ENCODE peak calls at places on chromosomes 4 and X, in eight cellular contexts. One of them, this sample, is unnamed.

GRCh38 chrX:437636-438390 is 51.1 kb upstream of the PPP2R3B start:
- DNase-seq in H7: peak; percentile 56
- DNase-seq in NT2/D1: no peak
- DNase-seq in tibial nerve: no peak
- DNase-seq in A549: no peak
- DNase-seq in AG04449: no peak
- DNase-seq in IMR-90: no peak
- DNase-seq in transverse colon: no peak
- DNase-seq in this sample: no peak

GRCh38 chr4:168619266-168619631 is 122.4 kb downstream of the PALLD start:
- DNase-seq in IMR-90: peak; percentile 43
- DNase-seq in H7: no peak
- DNase-seq in AG04449: no peak
- DNase-seq in transverse colon: no peak
- DNase-seq in tibial nerve: no peak
- DNase-seq in A549: no peak
- DNase-seq in NT2/D1: no peak
- DNase-seq in this sample: no peak

GRCh38 chr4:81069706-81070331 is 39.3 kb downstream of the BMP3 start:
- DNase-seq in H7: peak; percentile 32
- DNase-seq in A549: peak; percentile 7
- DNase-seq in NT2/D1: peak; percentile 87
- DNase-seq in IMR-90: peak; percentile 90
- DNase-seq in tibial nerve: peak; percentile 42
- DNase-seq in AG04449: peak; percentile 56
- DNase-seq in transverse colon: peak; percentile 73
- DNase-seq in this sample: peak; percentile 52

GRCh38 chr4:113969935-113970334 is 9.5 kb downstream of the ARSJ start:
- DNase-seq in transverse colon: no peak
- DNase-seq in H7: no peak
- DNase-seq in AG04449: no peak
- DNase-seq in tibial nerve: no peak
- DNase-seq in A549: no peak
- DNase-seq in NT2/D1: no peak
- DNase-seq in IMR-90: no peak
- DNase-seq in this sample: no peak

GRCh38 chrX:148517191-148517590 is 16.8 kb downstream of the AFF2 start:
- DNase-seq in transverse colon: no peak
- DNase-seq in IMR-90: no peak
- DNase-seq in A549: no peak
- DNase-seq in H7: no peak
- DNase-seq in NT2/D1: no peak
- DNase-seq in AG04449: no peak
- DNase-seq in tibial nerve: no peak
- DNase-seq in this sample: no peak

GRCh38 chrX:15056044-15056443 is 182.8 kb downstream of the MOSPD2 start:
- DNase-seq in NT2/D1: no peak
- DNase-seq in AG04449: no peak
- DNase-seq in H7: no peak
- DNase-seq in A549: no peak
- DNase-seq in tibial nerve: no peak
- DNase-seq in IMR-90: peak; percentile 10
- DNase-seq in transverse colon: no peak
- DNase-seq in this sample: no peak

GRCh38 chr4:140095694-140096482 is 58.1 kb downstream of the MAML3 start:
- DNase-seq in NT2/D1: no peak
- DNase-seq in tibial nerve: no peak
- DNase-seq in H7: no peak
- DNase-seq in transverse colon: peak; percentile 27
- DNase-seq in A549: peak; percentile 67
- DNase-seq in AG04449: peak; percentile 77
- DNase-seq in IMR-90: peak; percentile 100
- DNase-seq in this sample: peak; percentile 96

GRCh38 chr4:159018062-159018629 is 84.7 kb upstream of the RAPGEF2 start:
- DNase-seq in H7: no peak
- DNase-seq in IMR-90: no peak
- DNase-seq in transverse colon: no peak
- DNase-seq in NT2/D1: no peak
- DNase-seq in A549: no peak
- DNase-seq in tibial nerve: no peak
- DNase-seq in AG04449: no peak
- DNase-seq in this sample: peak; percentile 34

GRCh38 chr4:153001626-153002025 is 65.5 kb downstream of the FHDC1 start:
- DNase-seq in transverse colon: no peak
- DNase-seq in A549: no peak
- DNase-seq in AG04449: no peak
- DNase-seq in H7: no peak
- DNase-seq in NT2/D1: no peak
- DNase-seq in tibial nerve: no peak
- DNase-seq in IMR-90: no peak
- DNase-seq in this sample: no peak

GRCh38 chr4:78558421-78558820 is 6.9 kb downstream of the ANXA3 start:
- DNase-seq in AG04449: no peak
- DNase-seq in NT2/D1: no peak
- DNase-seq in tibial nerve: no peak
- DNase-seq in IMR-90: no peak
- DNase-seq in A549: no peak
- DNase-seq in H7: no peak
- DNase-seq in transverse colon: no peak
- DNase-seq in this sample: no peak

GRCh38 chr4:1416948-1417260 is 10.7 kb upstream of the NKX1-1 start:
- DNase-seq in H7: peak; percentile 51
- DNase-seq in tibial nerve: no peak
- DNase-seq in NT2/D1: no peak
- DNase-seq in IMR-90: no peak
- DNase-seq in AG04449: no peak
- DNase-seq in A549: no peak
- DNase-seq in transverse colon: no peak
- DNase-seq in this sample: no peak

GRCh38 chr4:15797320-15797719 is 19.2 kb downstream of the CD38 start:
- DNase-seq in NT2/D1: no peak
- DNase-seq in transverse colon: no peak
- DNase-seq in A549: no peak
- DNase-seq in IMR-90: no peak
- DNase-seq in tibial nerve: no peak
- DNase-seq in AG04449: no peak
- DNase-seq in H7: no peak
- DNase-seq in this sample: no peak

GRCh38 chr4:104519588-104519987 is 24.9 kb upstream of the CXXC4 start:
- DNase-seq in AG04449: no peak
- DNase-seq in NT2/D1: no peak
- DNase-seq in tibial nerve: no peak
- DNase-seq in IMR-90: no peak
- DNase-seq in transverse colon: no peak
- DNase-seq in H7: no peak
- DNase-seq in A549: no peak
- DNase-seq in this sample: no peak

GRCh38 chr4:4333265-4333706 is 43.2 kb downstream of the ZBTB49 start:
- DNase-seq in tibial nerve: no peak
- DNase-seq in A549: no peak
- DNase-seq in IMR-90: peak; percentile 84
- DNase-seq in H7: no peak
- DNase-seq in transverse colon: peak; percentile 26
- DNase-seq in AG04449: peak; percentile 70
- DNase-seq in NT2/D1: no peak
- DNase-seq in this sample: peak; percentile 39

DNA sequence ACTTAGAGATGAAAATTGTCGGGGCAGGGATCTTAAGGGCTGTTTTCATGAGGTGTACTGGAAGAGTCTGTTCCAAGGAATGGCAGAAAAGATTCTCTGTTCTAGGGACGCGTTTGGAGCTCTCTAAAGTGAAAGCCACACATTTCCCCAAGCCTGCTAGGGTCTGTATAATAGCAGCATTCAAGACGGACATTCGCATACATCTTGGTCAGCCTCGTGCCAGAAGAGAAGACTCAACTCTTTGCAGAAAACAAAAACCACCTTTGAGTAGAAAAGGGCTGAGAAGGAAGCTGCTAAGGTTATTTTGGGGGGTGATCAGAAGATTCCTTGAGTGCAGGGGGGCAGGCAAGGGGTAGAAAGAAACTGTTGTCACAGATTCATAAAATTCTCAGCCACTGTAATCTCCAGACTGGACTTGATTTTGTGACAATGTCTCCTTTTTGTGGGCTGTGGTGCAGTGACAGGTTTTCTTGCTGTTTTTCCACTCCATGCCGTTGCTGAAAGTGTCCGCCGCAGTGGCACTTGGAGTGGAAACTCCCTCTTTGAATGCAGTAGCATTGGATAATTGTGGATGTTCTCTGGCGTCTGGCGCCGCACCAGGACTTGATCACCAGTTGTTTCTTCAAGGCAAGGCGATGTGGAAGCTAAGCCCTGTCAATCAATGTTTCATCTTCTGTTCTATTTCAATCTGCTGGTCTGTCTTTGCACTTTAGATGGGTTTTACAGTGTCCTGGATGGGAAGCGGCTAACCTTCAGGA is 2.9 kb downstream of the GYG2 start:
- DNase-seq in NT2/D1: no peak
- DNase-seq in IMR-90: no peak
- DNase-seq in AG04449: no peak
- DNase-seq in transverse colon: no peak
- DNase-seq in tibial nerve: no peak
- DNase-seq in A549: no peak
- DNase-seq in H7: no peak
- DNase-seq in this sample: no peak
- H3K4me3 ChIP-seq in NT2/D1: no peak overlapping the region
- H3K4me3 ChIP-seq in IMR-90: no peak overlapping the region
- H3K4me3 ChIP-seq in AG04449: no peak overlapping the region
- H3K4me3 ChIP-seq in transverse colon: no peak overlapping the region
- H3K4me3 ChIP-seq in tibial nerve: no peak overlapping the region
- H3K4me3 ChIP-seq in A549: no peak overlapping the region
- H3K4me3 ChIP-seq in H7: no peak overlapping the region
- H3K4me3 ChIP-seq in this sample: no peak overlapping the region

GRCh38 chr4:30726090-30726668 is 6.0 kb downstream of the PCDH7 start:
- DNase-seq in NT2/D1: no peak
- DNase-seq in A549: no peak
- DNase-seq in H7: no peak
- DNase-seq in tibial nerve: no peak
- DNase-seq in AG04449: no peak
- DNase-seq in transverse colon: no peak
- DNase-seq in IMR-90: no peak
- DNase-seq in this sample: no peak
- H3K4me3 ChIP-seq in NT2/D1: no peak overlapping the region
- H3K4me3 ChIP-seq in A549: no peak overlapping the region
- H3K4me3 ChIP-seq in H7: no peak overlapping the region
- H3K4me3 ChIP-seq in tibial nerve: no peak overlapping the region
- H3K4me3 ChIP-seq in AG04449: no peak overlapping the region
- H3K4me3 ChIP-seq in transverse colon: peak overlapping the region; percentile 14
- H3K4me3 ChIP-seq in IMR-90: no peak overlapping the region
- H3K4me3 ChIP-seq in this sample: no peak overlapping the region

GRCh38 chr4:6641164-6641970 is 882 bp downstream of the MRFAP1 start:
- DNase-seq in IMR-90: peak; percentile 42
- DNase-seq in H7: peak; percentile 67
- DNase-seq in tibial nerve: no peak
- DNase-seq in A549: peak; percentile 18
- DNase-seq in transverse colon: peak; percentile 61
- DNase-seq in NT2/D1: no peak
- DNase-seq in AG04449: no peak
- DNase-seq in this sample: no peak

GRCh38 chr4:6639137-6639680 is 1.3 kb upstream of the MRFAP1 start:
- DNase-seq in H7: no peak
- DNase-seq in AG04449: no peak
- DNase-seq in transverse colon: no peak
- DNase-seq in A549: no peak
- DNase-seq in tibial nerve: no peak
- DNase-seq in NT2/D1: no peak
- DNase-seq in IMR-90: no peak
- DNase-seq in this sample: no peak

GRCh38 chr4:6640292-6641163 is at the start of gene MRFAP1:
- DNase-seq in transverse colon: peak; percentile 95
- DNase-seq in A549: peak; percentile 80
- DNase-seq in tibial nerve: peak; percentile 92
- DNase-seq in IMR-90: peak; percentile 95
- DNase-seq in NT2/D1: peak; percentile 95
- DNase-seq in AG04449: peak; percentile 71
- DNase-seq in H7: peak; percentile 98
- DNase-seq in this sample: peak; percentile 85

GRCh38 chr4:6643141-6643847 is 2.8 kb downstream of the MRFAP1 start:
- DNase-seq in NT2/D1: no peak
- DNase-seq in A549: no peak
- DNase-seq in IMR-90: no peak
- DNase-seq in H7: no peak
- DNase-seq in transverse colon: no peak
- DNase-seq in AG04449: no peak
- DNase-seq in tibial nerve: no peak
- DNase-seq in this sample: no peak

GRCh38 chr4:6641971-6642320 is 1.5 kb downstream of the MRFAP1 start:
- DNase-seq in IMR-90: peak; percentile 45
- DNase-seq in A549: no peak
- DNase-seq in AG04449: no peak
- DNase-seq in H7: no peak
- DNase-seq in NT2/D1: no peak
- DNase-seq in transverse colon: no peak
- DNase-seq in tibial nerve: no peak
- DNase-seq in this sample: no peak
- H3K4me3 ChIP-seq in IMR-90: peak overlapping the region; percentile 82
- H3K4me3 ChIP-seq in A549: peak overlapping the region; percentile 62
- H3K4me3 ChIP-seq in AG04449: peak overlapping the region; percentile 96
- H3K4me3 ChIP-seq in H7: peak overlapping the region; percentile 98
- H3K4me3 ChIP-seq in NT2/D1: peak overlapping the region; percentile 99
- H3K4me3 ChIP-seq in transverse colon: peak overlapping the region; percentile 70
- H3K4me3 ChIP-seq in tibial nerve: peak overlapping the region; percentile 77
- H3K4me3 ChIP-seq in this sample: peak overlapping the region; percentile 91

DNA sequence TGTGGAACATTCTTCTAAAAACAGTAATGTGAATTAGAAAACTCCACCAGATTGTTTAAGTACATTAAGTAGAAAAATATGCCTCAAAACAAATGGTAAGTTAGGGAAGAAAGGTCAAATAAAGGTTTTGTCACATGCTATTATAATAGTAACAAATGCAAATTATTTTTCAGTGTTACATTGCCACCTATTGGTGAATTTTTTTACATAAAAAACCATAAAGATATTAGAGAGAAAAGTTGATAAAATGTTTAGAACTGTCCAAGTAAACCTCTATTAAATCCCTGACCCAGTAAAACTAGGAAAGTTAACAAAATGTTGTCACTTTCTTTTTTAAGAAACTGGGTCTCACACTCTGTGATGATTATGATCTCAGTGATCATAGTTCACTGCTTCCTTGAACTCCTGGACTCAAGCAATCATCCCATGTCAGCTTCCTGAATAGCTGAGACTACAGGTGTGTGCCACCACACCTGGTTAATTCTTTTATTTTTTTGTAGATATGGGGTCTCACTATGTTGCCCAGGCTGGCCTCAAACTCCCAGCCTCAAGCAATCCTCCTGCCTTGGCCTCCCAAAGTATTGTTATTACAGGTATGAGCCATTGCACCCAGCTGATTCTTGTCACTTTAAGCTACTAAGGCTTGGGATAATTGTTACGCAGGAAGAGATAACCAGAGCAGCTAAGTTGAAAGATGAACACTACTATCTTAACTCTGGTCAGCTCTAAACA is 157.6 kb downstream of the ATRX start:
- DNase-seq in AG04449: no peak
- DNase-seq in transverse colon: no peak
- DNase-seq in tibial nerve: no peak
- DNase-seq in A549: no peak
- DNase-seq in IMR-90: no peak
- DNase-seq in H7: no peak
- DNase-seq in NT2/D1: no peak
- DNase-seq in this sample: no peak
- H3K4me3 ChIP-seq in AG04449: no peak overlapping the region
- H3K4me3 ChIP-seq in transverse colon: no peak overlapping the region
- H3K4me3 ChIP-seq in tibial nerve: no peak overlapping the region
- H3K4me3 ChIP-seq in A549: no peak overlapping the region
- H3K4me3 ChIP-seq in IMR-90: no peak overlapping the region
- H3K4me3 ChIP-seq in H7: no peak overlapping the region
- H3K4me3 ChIP-seq in NT2/D1: no peak overlapping the region
- H3K4me3 ChIP-seq in this sample: no peak overlapping the region

GRCh38 chr4:74793757-74794340 is 474 bp downstream of the BTC start:
- DNase-seq in H7: peak; percentile 80
- DNase-seq in IMR-90: no peak
- DNase-seq in A549: peak; percentile 37
- DNase-seq in NT2/D1: peak; percentile 49
- DNase-seq in AG04449: no peak
- DNase-seq in transverse colon: peak; percentile 79
- DNase-seq in tibial nerve: no peak
- DNase-seq in this sample: no peak
- H3K4me3 ChIP-seq in H7: peak overlapping the region; percentile 49
- H3K4me3 ChIP-seq in IMR-90: peak overlapping the region; percentile 42
- H3K4me3 ChIP-seq in A549: peak overlapping the region; percentile 88
- H3K4me3 ChIP-seq in NT2/D1: peak overlapping the region; percentile 43
- H3K4me3 ChIP-seq in AG04449: peak overlapping the region; percentile 44
- H3K4me3 ChIP-seq in transverse colon: peak overlapping the region; percentile 66
- H3K4me3 ChIP-seq in tibial nerve: peak overlapping the region; percentile 62
- H3K4me3 ChIP-seq in this sample: peak overlapping the region; percentile 55

This sample was measured in skeletal muscle cell.